ENCODE peak calls at places on chromosome 12, in nine cellular contexts. One of them, this sample, is unnamed.

GRCh38 chr12:22248079-22248478 is 86.4 kb downstream of the ST8SIA1 start:
- DNase-seq in right cardiac atrium: no peak
- DNase-seq in ACHN: no peak
- DNase-seq in endodermal cell: no peak
- DNase-seq in HCT116: no peak
- DNase-seq in iPS DF 19.7: no peak
- DNase-seq in T-helper 17 cell: no peak
- DNase-seq in HAP-1: no peak
- DNase-seq in aorta: no peak
- DNase-seq in this sample: no peak

GRCh38 chr12:48486679-48487078 is 4.4 kb downstream of the C12orf54 start:
- DNase-seq in right cardiac atrium: no peak
- DNase-seq in ACHN: no peak
- DNase-seq in endodermal cell: no peak
- DNase-seq in HCT116: no peak
- DNase-seq in iPS DF 19.7: no peak
- DNase-seq in T-helper 17 cell: no peak
- DNase-seq in HAP-1: no peak
- DNase-seq in aorta: no peak
- DNase-seq in this sample: no peak

GRCh38 chr12:89451876-89452275 is 72.7 kb downstream of the GALNT4 start:
- DNase-seq in right cardiac atrium: peak; percentile 76
- DNase-seq in ACHN: no peak
- DNase-seq in endodermal cell: peak; percentile 94
- DNase-seq in HCT116: no peak
- DNase-seq in iPS DF 19.7: peak; percentile 89
- DNase-seq in T-helper 17 cell: no peak
- DNase-seq in HAP-1: no peak
- DNase-seq in aorta: no peak
- DNase-seq in this sample: no peak

GRCh38 chr12:41049033-41049432 is 139.1 kb upstream of the PDZRN4 start:
- DNase-seq in right cardiac atrium: no peak
- DNase-seq in ACHN: no peak
- DNase-seq in endodermal cell: no peak
- DNase-seq in HCT116: no peak
- DNase-seq in iPS DF 19.7: no peak
- DNase-seq in T-helper 17 cell: no peak
- DNase-seq in HAP-1: no peak
- DNase-seq in aorta: no peak
- DNase-seq in this sample: no peak

GRCh38 chr12:57952766-57953165 is 11.4 kb downstream of the ATP23 start:
- DNase-seq in right cardiac atrium: no peak
- DNase-seq in ACHN: no peak
- DNase-seq in endodermal cell: no peak
- DNase-seq in HCT116: no peak
- DNase-seq in iPS DF 19.7: no peak
- DNase-seq in T-helper 17 cell: no peak
- DNase-seq in HAP-1: no peak
- DNase-seq in aorta: no peak
- DNase-seq in this sample: no peak

GRCh38 chr12:57563358-57563757 is 13.5 kb downstream of the KIF5A start:
- DNase-seq in right cardiac atrium: no peak
- DNase-seq in ACHN: no peak
- DNase-seq in endodermal cell: no peak
- DNase-seq in HCT116: no peak
- DNase-seq in iPS DF 19.7: no peak
- DNase-seq in T-helper 17 cell: no peak
- DNase-seq in HAP-1: no peak
- DNase-seq in aorta: no peak
- DNase-seq in this sample: no peak

GRCh38 chr12:50317198-50317597 is 33.9 kb upstream of the LIMA1 start:
- DNase-seq in right cardiac atrium: no peak
- DNase-seq in ACHN: peak; percentile 18
- DNase-seq in endodermal cell: no peak
- DNase-seq in HCT116: no peak
- DNase-seq in iPS DF 19.7: no peak
- DNase-seq in T-helper 17 cell: no peak
- DNase-seq in HAP-1: no peak
- DNase-seq in aorta: no peak
- DNase-seq in this sample: no peak

GRCh38 chr12:120687570-120688289 is 781 bp downstream of the MLEC start:
- DNase-seq in right cardiac atrium: peak; percentile 70
- DNase-seq in ACHN: peak; percentile 40
- DNase-seq in endodermal cell: peak; percentile 75
- DNase-seq in HCT116: no peak
- DNase-seq in iPS DF 19.7: no peak
- DNase-seq in T-helper 17 cell: peak; percentile 11
- DNase-seq in HAP-1: peak; percentile 53
- DNase-seq in aorta: peak; percentile 78
- DNase-seq in this sample: peak; percentile 13

GRCh38 chr12:68406134-68406576 is 74.0 kb upstream of the MDM1 start:
- DNase-seq in right cardiac atrium: peak; percentile 97
- DNase-seq in ACHN: peak; percentile 27
- DNase-seq in endodermal cell: peak; percentile 74
- DNase-seq in HCT116: no peak
- DNase-seq in iPS DF 19.7: no peak
- DNase-seq in T-helper 17 cell: no peak
- DNase-seq in HAP-1: no peak
- DNase-seq in aorta: peak; percentile 94
- DNase-seq in this sample: no peak

GRCh38 chr12:130300725-130301124 is 37.0 kb upstream of the PIWIL1 start:
- DNase-seq in right cardiac atrium: no peak
- DNase-seq in ACHN: no peak
- DNase-seq in endodermal cell: peak; percentile 38
- DNase-seq in HCT116: no peak
- DNase-seq in iPS DF 19.7: no peak
- DNase-seq in T-helper 17 cell: no peak
- DNase-seq in HAP-1: no peak
- DNase-seq in aorta: no peak
- DNase-seq in this sample: no peak

GRCh38 chr12:70876952-70877351 is 43.6 kb downstream of the PTPRR start:
- DNase-seq in right cardiac atrium: no peak
- DNase-seq in ACHN: no peak
- DNase-seq in endodermal cell: peak; percentile 44
- DNase-seq in HCT116: no peak
- DNase-seq in iPS DF 19.7: no peak
- DNase-seq in T-helper 17 cell: no peak
- DNase-seq in HAP-1: no peak
- DNase-seq in aorta: no peak
- DNase-seq in this sample: no peak

This sample was measured in T-helper 1 cell.